ENCODE peak calls at places on chromosomes 4 and X, in nine cellular contexts. Y is GDM1, F is suprapubic skin, I is NCI-H524, W is NCI-H2029, X is NCI-H2171 treated with DMSO at 0.1 percent for 48 hours, P is upper lobe of right lung, O is H54, J is ELF-1. N is an unnamed sample.

GRCh38 chr4:185201983-185202962 is 1.5 kb downstream of the CFAP97 start:
- DNase-seq in J (peak), W (no peak), X (no peak), F (no peak), O (no peak), Y (peak), I (no peak), P (no peak), N (peak)

GRCh38 chr4:74012130-74012529 is 13.7 kb upstream of the CXCL5 start:
- DNase-seq in O (no peak), F (no peak), Y (no peak), X (no peak), I (no peak), J (no peak), P (no peak), W (no peak), N (no peak)

GRCh38 chr4:138455097-138455496 is 212.9 kb upstream of the SLC7A11 start:
- DNase-seq in F (no peak), Y (no peak), W (no peak), I (no peak), P (no peak), X (no peak), J (peak), O (no peak), N (no peak)

GRCh38 chr4:139622856-139623255 is 42.8 kb upstream of the MGST2 start:
- DNase-seq in O (no peak), W (no peak), P (no peak), Y (no peak), X (peak), J (no peak), F (no peak), I (peak), N (no peak)

GRCh38 chrX:108044554-108045256 is at the start of gene VSIG1:
- DNase-seq in Y (no peak), P (no peak), J (no peak), I (no peak), W (no peak), F (no peak), X (no peak), O (no peak), N (no peak)

GRCh38 chrX:12360389-12360788 is 222.1 kb downstream of the FRMPD4 start:
- DNase-seq in J (no peak), Y (no peak), F (no peak), O (no peak), P (no peak), W (no peak), X (no peak), I (no peak), N (no peak)

GRCh38 chrX:103248553-103248952 is 6.4 kb downstream of the TCEAL8 start:
- DNase-seq in J (no peak), P (no peak), O (no peak), W (no peak), F (no peak), I (no peak), Y (no peak), X (peak), N (no peak)

GRCh38 chrX:123906557-123907316 is 46.9 kb downstream of the XIAP start:
- DNase-seq in I (no peak), O (no peak), P (no peak), W (no peak), F (no peak), Y (no peak), J (no peak), X (no peak), N (no peak)

GRCh38 chr4:165425629-165426028 is 46.8 kb downstream of the CPE start:
- DNase-seq in X (no peak), I (no peak), O (no peak), P (no peak), Y (no peak), F (no peak), J (no peak), W (no peak), N (no peak)

GRCh38 chr4:173934933-173935620 is 348.4 kb downstream of the FBXO8 start:
- DNase-seq in I (no peak), J (peak), W (no peak), F (no peak), O (no peak), X (no peak), P (no peak), Y (no peak), N (no peak)

GRCh38 chr4:29553842-29554241 is 1166.3 kb upstream of the PCDH7 start:
- DNase-seq in X (no peak), I (peak), O (no peak), W (no peak), Y (no peak), F (no peak), J (no peak), P (no peak), N (no peak)

GRCh38 chrX:131633285-131633917 is 89.5 kb downstream of the OR13H1 start:
- DNase-seq in F (no peak), O (peak), W (peak), J (peak), X (peak), P (no peak), Y (peak), I (peak), N (no peak)

GRCh38 chr4:101730291-101731117 is 60.0 kb upstream of the BANK1 start:
- DNase-seq in Y (peak), X (peak), J (peak), I (peak), F (peak), O (no peak), W (peak), P (peak), N (no peak)

GRCh38 chr4:7390906-7391636 is 43.7 kb downstream of the PSAPL1 start:
- DNase-seq in O (no peak), J (no peak), I (no peak), X (no peak), W (no peak), Y (no peak), F (peak), P (no peak), N (no peak)

GRCh38 chr4:171719691-171720090 is 93.5 kb upstream of the GALNTL6 start:
- DNase-seq in X (no peak), W (no peak), I (no peak), O (no peak), Y (no peak), F (no peak), J (no peak), P (no peak), N (no peak)

N was measured in GF-D8.